ENCODE peak calls at places on chromosomes 16 and 17, in ten cellular contexts. One of them, this sample, is unnamed.

GRCh38 chr17:42894283-42895184 is 6.1 kb upstream of the G6PC1 start:
- DNase-seq in sigmoid colon: peak; percentile 21
- DNase-seq in breast epithelium: no peak
- DNase-seq in lower lobe of right lung: no peak
- DNase-seq in CD4-positive, alpha-beta T cell: no peak
- DNase-seq in IMR-90: no peak
- DNase-seq in thyroid gland: no peak
- DNase-seq in tibial artery: no peak
- DNase-seq in endodermal cell: peak; percentile 32
- DNase-seq in tibial nerve: no peak
- DNase-seq in this sample: no peak

GRCh38 chr17:43578699-43579569 is 32.8 kb upstream of the ETV4 start:
- DNase-seq in sigmoid colon: no peak
- DNase-seq in breast epithelium: no peak
- DNase-seq in lower lobe of right lung: no peak
- DNase-seq in CD4-positive, alpha-beta T cell: no peak
- DNase-seq in IMR-90: peak; percentile 85
- DNase-seq in thyroid gland: no peak
- DNase-seq in tibial artery: no peak
- DNase-seq in endodermal cell: peak; percentile 78
- DNase-seq in tibial nerve: no peak
- DNase-seq in this sample: no peak

GRCh38 chr17:42655528-42655927 is 3.6 kb upstream of the TUBG2 start:
- DNase-seq in sigmoid colon: no peak
- DNase-seq in breast epithelium: no peak
- DNase-seq in lower lobe of right lung: no peak
- DNase-seq in CD4-positive, alpha-beta T cell: no peak
- DNase-seq in IMR-90: peak; percentile 93
- DNase-seq in thyroid gland: no peak
- DNase-seq in tibial artery: no peak
- DNase-seq in endodermal cell: no peak
- DNase-seq in tibial nerve: no peak
- DNase-seq in this sample: no peak

GRCh38 chr16:81261049-81261648 is 22.7 kb downstream of the BCO1 start:
- DNase-seq in sigmoid colon: no peak
- DNase-seq in breast epithelium: no peak
- DNase-seq in lower lobe of right lung: no peak
- DNase-seq in CD4-positive, alpha-beta T cell: no peak
- DNase-seq in IMR-90: no peak
- DNase-seq in thyroid gland: no peak
- DNase-seq in tibial artery: no peak
- DNase-seq in endodermal cell: peak; percentile 74
- DNase-seq in tibial nerve: no peak
- DNase-seq in this sample: no peak

GRCh38 chr16:68115851-68116250 is 30.7 kb downstream of the NFATC3 start:
- DNase-seq in sigmoid colon: no peak
- DNase-seq in breast epithelium: no peak
- DNase-seq in lower lobe of right lung: no peak
- DNase-seq in CD4-positive, alpha-beta T cell: no peak
- DNase-seq in IMR-90: no peak
- DNase-seq in thyroid gland: no peak
- DNase-seq in tibial artery: no peak
- DNase-seq in endodermal cell: no peak
- DNase-seq in tibial nerve: no peak
- DNase-seq in this sample: no peak

GRCh38 chr16:26963109-26963508 is 103.6 kb upstream of the C16orf82 start:
- DNase-seq in sigmoid colon: no peak
- DNase-seq in breast epithelium: no peak
- DNase-seq in lower lobe of right lung: no peak
- DNase-seq in CD4-positive, alpha-beta T cell: no peak
- DNase-seq in IMR-90: peak; percentile 36
- DNase-seq in thyroid gland: no peak
- DNase-seq in tibial artery: no peak
- DNase-seq in endodermal cell: peak; percentile 88
- DNase-seq in tibial nerve: no peak
- DNase-seq in this sample: no peak

GRCh38 chr16:2003827-2004641 is 5.6 kb downstream of the ZNF598 start:
- DNase-seq in sigmoid colon: peak; percentile 93
- DNase-seq in breast epithelium: peak; percentile 89
- DNase-seq in lower lobe of right lung: peak; percentile 94
- DNase-seq in CD4-positive, alpha-beta T cell: peak; percentile 79
- DNase-seq in IMR-90: peak; percentile 81
- DNase-seq in thyroid gland: peak; percentile 90
- DNase-seq in tibial artery: peak; percentile 77
- DNase-seq in endodermal cell: peak; percentile 99
- DNase-seq in tibial nerve: peak; percentile 66
- DNase-seq in this sample: peak; percentile 16

GRCh38 chr17:1275962-1276736 is 3.3 kb upstream of the TRARG1 start:
- DNase-seq in sigmoid colon: peak; percentile 79
- DNase-seq in breast epithelium: peak; percentile 61
- DNase-seq in lower lobe of right lung: peak; percentile 74
- DNase-seq in CD4-positive, alpha-beta T cell: peak; percentile 67
- DNase-seq in IMR-90: peak; percentile 27
- DNase-seq in thyroid gland: peak; percentile 68
- DNase-seq in tibial artery: peak; percentile 56
- DNase-seq in endodermal cell: peak; percentile 96
- DNase-seq in tibial nerve: peak; percentile 48
- DNase-seq in this sample: no peak

GRCh38 chr16:9823510-9823909 is 358.7 kb downstream of the GRIN2A start:
- DNase-seq in sigmoid colon: no peak
- DNase-seq in breast epithelium: no peak
- DNase-seq in lower lobe of right lung: no peak
- DNase-seq in CD4-positive, alpha-beta T cell: no peak
- DNase-seq in IMR-90: no peak
- DNase-seq in thyroid gland: no peak
- DNase-seq in tibial artery: no peak
- DNase-seq in endodermal cell: no peak
- DNase-seq in tibial nerve: no peak
- DNase-seq in this sample: no peak

GRCh38 chr16:64738321-64738960 is 383.4 kb downstream of the CDH11 start:
- DNase-seq in sigmoid colon: no peak
- DNase-seq in breast epithelium: no peak
- DNase-seq in lower lobe of right lung: no peak
- DNase-seq in CD4-positive, alpha-beta T cell: no peak
- DNase-seq in IMR-90: peak; percentile 66
- DNase-seq in thyroid gland: no peak
- DNase-seq in tibial artery: no peak
- DNase-seq in endodermal cell: no peak
- DNase-seq in tibial nerve: no peak
- DNase-seq in this sample: no peak

GRCh38 chr17:20009052-20009301 is 182 bp upstream of the SPECC1 start:
- DNase-seq in sigmoid colon: no peak
- DNase-seq in breast epithelium: no peak
- DNase-seq in lower lobe of right lung: peak; percentile 84
- DNase-seq in CD4-positive, alpha-beta T cell: no peak
- DNase-seq in IMR-90: no peak
- DNase-seq in thyroid gland: no peak
- DNase-seq in tibial artery: no peak
- DNase-seq in endodermal cell: no peak
- DNase-seq in tibial nerve: no peak
- DNase-seq in this sample: no peak

GRCh38 chr17:79048826-79049755 is 25.1 kb downstream of the C1QTNF1 start:
- DNase-seq in sigmoid colon: peak; percentile 55
- DNase-seq in breast epithelium: no peak
- DNase-seq in lower lobe of right lung: no peak
- DNase-seq in CD4-positive, alpha-beta T cell: no peak
- DNase-seq in IMR-90: no peak
- DNase-seq in thyroid gland: no peak
- DNase-seq in tibial artery: no peak
- DNase-seq in endodermal cell: no peak
- DNase-seq in tibial nerve: no peak
- DNase-seq in this sample: no peak

GRCh38 chr17:79047291-79047920 is 23.4 kb downstream of the C1QTNF1 start:
- DNase-seq in sigmoid colon: peak; percentile 73
- DNase-seq in breast epithelium: no peak
- DNase-seq in lower lobe of right lung: no peak
- DNase-seq in CD4-positive, alpha-beta T cell: no peak
- DNase-seq in IMR-90: no peak
- DNase-seq in thyroid gland: no peak
- DNase-seq in tibial artery: no peak
- DNase-seq in endodermal cell: no peak
- DNase-seq in tibial nerve: no peak
- DNase-seq in this sample: no peak

GRCh38 chr17:79046501-79047280 is 22.7 kb downstream of the C1QTNF1 start:
- DNase-seq in sigmoid colon: peak; percentile 87
- DNase-seq in breast epithelium: no peak
- DNase-seq in lower lobe of right lung: no peak
- DNase-seq in CD4-positive, alpha-beta T cell: no peak
- DNase-seq in IMR-90: no peak
- DNase-seq in thyroid gland: no peak
- DNase-seq in tibial artery: peak; percentile 37
- DNase-seq in endodermal cell: no peak
- DNase-seq in tibial nerve: no peak
- DNase-seq in this sample: no peak

GRCh38 chr17:79049821-79050220 is 24.8 kb upstream of the ENGASE start:
- DNase-seq in sigmoid colon: peak; percentile 56
- DNase-seq in breast epithelium: no peak
- DNase-seq in lower lobe of right lung: no peak
- DNase-seq in CD4-positive, alpha-beta T cell: no peak
- DNase-seq in IMR-90: no peak
- DNase-seq in thyroid gland: no peak
- DNase-seq in tibial artery: no peak
- DNase-seq in endodermal cell: no peak
- DNase-seq in tibial nerve: no peak
- DNase-seq in this sample: no peak

DNA sequence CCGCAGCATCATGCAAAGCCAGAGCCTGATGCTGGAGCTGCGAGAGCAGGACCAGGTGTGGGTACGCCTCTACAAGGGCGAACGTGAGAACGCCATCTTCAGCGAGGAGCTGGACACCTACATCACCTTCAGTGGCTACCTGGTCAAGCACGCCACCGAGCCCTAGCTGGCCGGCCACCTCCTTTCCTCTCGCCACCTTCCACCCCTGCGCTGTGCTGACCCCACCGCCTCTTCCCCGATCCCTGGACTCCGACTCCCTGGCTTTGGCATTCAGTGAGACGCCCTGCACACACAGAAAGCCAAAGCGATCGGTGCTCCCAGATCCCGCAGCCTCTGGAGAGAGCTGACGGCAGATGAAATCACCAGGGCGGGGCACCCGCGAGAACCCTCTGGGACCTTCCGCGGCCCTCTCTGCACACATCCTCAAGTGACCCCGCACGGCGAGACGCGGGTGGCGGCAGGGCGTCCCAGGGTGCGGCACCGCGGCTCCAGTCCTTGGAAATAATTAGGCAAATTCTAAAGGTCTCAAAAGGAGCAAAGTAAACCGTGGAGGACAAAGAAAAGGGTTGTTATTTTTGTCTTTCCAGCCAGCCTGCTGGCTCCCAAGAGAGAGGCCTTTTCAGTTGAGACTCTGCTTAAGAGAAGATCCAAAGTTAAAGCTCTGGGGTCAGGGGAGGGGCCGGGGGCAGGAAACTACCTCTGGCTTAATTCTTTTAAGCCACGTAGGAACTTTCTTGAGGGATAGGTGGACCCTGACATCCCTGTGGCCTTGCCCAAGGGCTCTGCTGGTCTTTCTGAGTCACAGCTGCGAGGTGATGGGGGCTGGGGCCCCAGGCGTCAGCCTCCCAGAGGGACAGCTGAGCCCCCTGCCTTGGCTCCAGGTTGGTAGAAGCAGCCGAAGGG is 24.2 kb downstream of the C1QTNF1 start:
- DNase-seq in sigmoid colon: peak; percentile 61
- DNase-seq in breast epithelium: no peak
- DNase-seq in lower lobe of right lung: no peak
- DNase-seq in CD4-positive, alpha-beta T cell: no peak
- DNase-seq in IMR-90: no peak
- DNase-seq in thyroid gland: no peak
- DNase-seq in tibial artery: no peak
- DNase-seq in endodermal cell: no peak
- DNase-seq in tibial nerve: no peak
- DNase-seq in this sample: no peak
- H3K27ac ChIP-seq in sigmoid colon: no peak overlapping the region
- H3K27ac ChIP-seq in breast epithelium: no peak overlapping the region
- H3K27ac ChIP-seq in lower lobe of right lung: no peak overlapping the region
- H3K27ac ChIP-seq in CD4-positive, alpha-beta T cell: no peak overlapping the region
- H3K27ac ChIP-seq in IMR-90: no peak overlapping the region
- H3K27ac ChIP-seq in thyroid gland: peak overlapping the region; percentile 43
- H3K27ac ChIP-seq in tibial artery: peak overlapping the region; percentile 41
- H3K27ac ChIP-seq in endodermal cell: no peak overlapping the region
- H3K27ac ChIP-seq in tibial nerve: no peak overlapping the region
- H3K27ac ChIP-seq in this sample: no peak overlapping the region

GRCh38 chr16:4936991-4937781 is at the start of gene PPL:
- DNase-seq in sigmoid colon: peak; percentile 89
- DNase-seq in breast epithelium: peak; percentile 95
- DNase-seq in lower lobe of right lung: peak; percentile 94
- DNase-seq in CD4-positive, alpha-beta T cell: no peak
- DNase-seq in IMR-90: no peak
- DNase-seq in thyroid gland: peak; percentile 99
- DNase-seq in tibial artery: peak; percentile 61
- DNase-seq in endodermal cell: peak; percentile 98
- DNase-seq in tibial nerve: peak; percentile 60
- DNase-seq in this sample: no peak
- H3K27ac ChIP-seq in sigmoid colon: peak within 1 kb of the TSS; percentile 69
- H3K27ac ChIP-seq in breast epithelium: peak within 1 kb of the TSS; percentile 95
- H3K27ac ChIP-seq in lower lobe of right lung: peak within 1 kb of the TSS; percentile 83
- H3K27ac ChIP-seq in CD4-positive, alpha-beta T cell: no peak within 1 kb of the TSS
- H3K27ac ChIP-seq in IMR-90: no peak within 1 kb of the TSS
- H3K27ac ChIP-seq in thyroid gland: peak within 1 kb of the TSS; percentile 73
- H3K27ac ChIP-seq in tibial artery: peak within 1 kb of the TSS; percentile 60
- H3K27ac ChIP-seq in endodermal cell: no peak within 1 kb of the TSS
- H3K27ac ChIP-seq in tibial nerve: peak within 1 kb of the TSS; percentile 69
- H3K27ac ChIP-seq in this sample: no peak within 1 kb of the TSS

DNA sequence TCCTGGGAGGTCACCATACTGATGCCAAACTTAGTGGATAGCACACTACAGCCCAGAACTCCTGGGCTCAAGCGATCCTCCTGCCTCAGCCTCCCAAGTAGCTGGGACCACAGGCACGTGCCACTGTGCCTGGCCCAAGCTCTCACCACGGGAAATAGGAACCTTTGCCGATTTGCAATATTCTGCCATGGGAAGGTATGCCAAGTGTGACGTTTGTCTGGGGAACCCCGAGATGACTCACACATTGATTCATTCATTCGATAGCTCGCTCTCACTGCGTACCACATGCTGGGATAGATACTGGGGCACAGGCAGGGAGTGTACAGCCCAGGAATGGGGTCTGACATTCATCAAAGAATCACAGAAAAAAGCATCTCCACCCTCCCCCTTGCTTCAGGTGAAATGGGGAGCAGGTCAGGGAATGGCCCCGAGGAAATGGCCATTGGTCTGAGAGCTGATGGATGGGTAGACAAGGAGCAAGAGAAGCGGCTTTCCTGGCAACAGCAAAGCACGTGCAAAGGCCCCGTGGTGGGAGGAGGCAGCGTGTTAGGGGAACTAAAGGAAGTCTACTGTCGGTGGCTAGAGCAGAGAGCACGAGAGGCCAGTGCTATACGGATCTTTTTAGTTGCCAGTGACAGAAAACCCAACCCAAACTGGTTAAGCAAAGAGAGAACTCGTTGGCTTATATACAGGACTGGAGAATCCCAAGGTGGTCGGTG is 44.1 kb downstream of the DNAH17 start:
- DNase-seq in sigmoid colon: no peak
- DNase-seq in breast epithelium: no peak
- DNase-seq in lower lobe of right lung: no peak
- DNase-seq in CD4-positive, alpha-beta T cell: no peak
- DNase-seq in IMR-90: peak; percentile 68
- DNase-seq in thyroid gland: no peak
- DNase-seq in tibial artery: no peak
- DNase-seq in endodermal cell: peak; percentile 35
- DNase-seq in tibial nerve: no peak
- DNase-seq in this sample: no peak
- H3K27ac ChIP-seq in sigmoid colon: no peak overlapping the region
- H3K27ac ChIP-seq in breast epithelium: no peak overlapping the region
- H3K27ac ChIP-seq in lower lobe of right lung: no peak overlapping the region
- H3K27ac ChIP-seq in CD4-positive, alpha-beta T cell: no peak overlapping the region
- H3K27ac ChIP-seq in IMR-90: no peak overlapping the region
- H3K27ac ChIP-seq in thyroid gland: peak overlapping the region; percentile 75
- H3K27ac ChIP-seq in tibial artery: no peak overlapping the region
- H3K27ac ChIP-seq in endodermal cell: no peak overlapping the region
- H3K27ac ChIP-seq in tibial nerve: no peak overlapping the region
- H3K27ac ChIP-seq in this sample: no peak overlapping the region

GRCh38 chr16:86367291-86368072 is 142.8 kb upstream of the FOXF1 start:
- DNase-seq in sigmoid colon: peak; percentile 77
- DNase-seq in breast epithelium: no peak
- DNase-seq in lower lobe of right lung: no peak
- DNase-seq in CD4-positive, alpha-beta T cell: no peak
- DNase-seq in IMR-90: no peak
- DNase-seq in thyroid gland: no peak
- DNase-seq in tibial artery: no peak
- DNase-seq in endodermal cell: no peak
- DNase-seq in tibial nerve: no peak
- DNase-seq in this sample: no peak
- H3K27ac ChIP-seq in sigmoid colon: peak overlapping the region; percentile 83
- H3K27ac ChIP-seq in breast epithelium: no peak overlapping the region
- H3K27ac ChIP-seq in lower lobe of right lung: no peak overlapping the region
- H3K27ac ChIP-seq in CD4-positive, alpha-beta T cell: no peak overlapping the region
- H3K27ac ChIP-seq in IMR-90: peak overlapping the region; percentile 56
- H3K27ac ChIP-seq in thyroid gland: no peak overlapping the region
- H3K27ac ChIP-seq in tibial artery: no peak overlapping the region
- H3K27ac ChIP-seq in endodermal cell: no peak overlapping the region
- H3K27ac ChIP-seq in tibial nerve: no peak overlapping the region
- H3K27ac ChIP-seq in this sample: no peak overlapping the region